ENCODE peak calls at places on chromosomes 4 and X, in ten cellular contexts. R is NCI-H1092; K is A549; Z is naive thymus-derived CD8-positive, alpha-beta T cell; V is activated CD4-positive, alpha-beta memory T cell treated with anti-CD3 and anti-CD28 coated beads for 36 hours; P is progenitor cell of endocrine pancreas; G is AG10803; X is endothelial cell; W is substantia nigra; C is iris pigment epithelial cell. J is an unnamed sample.
A peak's percentile ranks its signal among the peaks of the same experiment; 100 is the strongest.

GRCh38 chrX:84339507-84340364 is 151.7 kb upstream of the RPS6KA6 start:
- DNase-seq in R (no peak), K (peak; percentile 1), Z (no peak), V (no peak), P (no peak), G (peak; percentile 22), X (no peak), W (no peak), C (peak; percentile 25), J (peak; percentile 42)

GRCh38 chr4:123390846-123391456 is 5.6 kb upstream of the SPRY1 start:
- DNase-seq in R (no peak), K (no peak), Z (peak; percentile 33), V (no peak), P (no peak), G (peak; percentile 23), X (no peak), W (no peak), C (peak; percentile 36), J (no peak)

GRCh38 chrX:34866636-34867035 is 76.0 kb upstream of the FAM47B start:
- DNase-seq in R (no peak), K (no peak), Z (no peak), V (no peak), P (no peak), G (peak; percentile 88), X (no peak), W (no peak), C (peak; percentile 55), J (no peak)

GRCh38 chrX:42195506-42195905 is 272.2 kb upstream of the CASK start:
- DNase-seq in R (no peak), K (no peak), Z (no peak), V (no peak), P (no peak), G (no peak), X (no peak), W (no peak), C (no peak), J (no peak)

GRCh38 chrX:40418413-40419195 is 162.2 kb upstream of the ATP6AP2 start:
- DNase-seq in R (no peak), K (no peak), Z (no peak), V (peak; percentile 30), P (no peak), G (no peak), X (no peak), W (no peak), C (no peak), J (no peak)

GRCh38 chrX:105116541-105116940 is 104.0 kb downstream of the TEX13A start:
- DNase-seq in R (no peak), K (no peak), Z (no peak), V (no peak), P (no peak), G (no peak), X (no peak), W (no peak), C (peak; percentile 0), J (no peak)

GRCh38 chr4:132114885-132115284 is 1034.2 kb upstream of the PCDH10 start:
- DNase-seq in R (no peak), K (no peak), Z (no peak), V (no peak), P (no peak), G (no peak), X (no peak), W (no peak), C (peak; percentile 57), J (no peak)

GRCh38 chr4:152485726-152486276 is 50.1 kb downstream of the FBXW7 start:
- DNase-seq in R (no peak), K (peak; percentile 16), Z (peak; percentile 9), V (no peak), P (no peak), G (peak; percentile 63), X (no peak), W (no peak), C (peak; percentile 94), J (no peak)

GRCh38 chr4:184215709-184216328 is 1.9 kb downstream of the ENPP6 start:
- DNase-seq in R (no peak), K (no peak), Z (no peak), V (no peak), P (no peak), G (no peak), X (no peak), W (peak; percentile 16), C (no peak), J (no peak)

GRCh38 chr4:169254546-169254983 is 16.2 kb downstream of the SH3RF1 start:
- DNase-seq in R (no peak), K (no peak), Z (no peak), V (no peak), P (no peak), G (peak; percentile 81), X (no peak), W (no peak), C (peak; percentile 88), J (no peak)

GRCh38 chr4:124910327-124910726 is 197.8 kb upstream of the ANKRD50 start:
- DNase-seq in R (no peak), K (no peak), Z (no peak), V (no peak), P (no peak), G (no peak), X (no peak), W (no peak), C (no peak), J (no peak)

J was measured in HAP-1.